ENCODE peak calls at places on chromosomes 2 and 18, in four cellular contexts. D, K, V and Q are unnamed samples.

GRCh38 chr2:71538656-71539265 is 85.4 kb downstream of the DYSF start:
- DNase-seq in V (peak; percentile 43), K (no peak), D (peak; percentile 14), Q (no peak)

GRCh38 chr2:221049950-221050349 is 522.2 kb downstream of the EPHA4 start:
- DNase-seq in V (no peak), D (no peak), K (no peak), Q (no peak)

GRCh38 chr2:164054651-164055050 is 318.8 kb upstream of the FIGN start:
- DNase-seq in D (no peak), K (no peak), V (no peak), Q (no peak)

GRCh38 chr2:178865999-178866398 is 58.8 kb upstream of the TTN start:
- DNase-seq in V (no peak), K (no peak), D (no peak), Q (no peak)

GRCh38 chr2:45291283-45291682 is 282.0 kb upstream of the SIX2 start:
- DNase-seq in D (no peak), V (no peak), K (peak; percentile 51), Q (no peak)

GRCh38 chr2:24304621-24305020 is 55.7 kb downstream of the ITSN2 start:
- DNase-seq in V (no peak), D (no peak), K (peak; percentile 54), Q (no peak)

GRCh38 chr2:217158906-217159305 is 299.0 kb upstream of the TNP1 start:
- DNase-seq in D (no peak), K (no peak), V (no peak), Q (no peak)

GRCh38 chr18:63936156-63936931 is 12.8 kb upstream of the HMSD start:
- DNase-seq in K (peak; percentile 45), D (peak; percentile 75), V (peak; percentile 92), Q (peak; percentile 81)

GRCh38 chr18:23779696-23780303 is 90.5 kb downstream of the LAMA3 start:
- DNase-seq in D (no peak), K (peak; percentile 28), V (no peak), Q (no peak)

GRCh38 chr2:162839419-162839818 is 852 bp upstream of the KCNH7 start:
- DNase-seq in K (no peak), D (no peak), V (no peak), Q (no peak)

GRCh38 chr2:25548587-25548986 is 124.8 kb downstream of the DTNB start:
- DNase-seq in D (no peak), V (no peak), K (no peak), Q (no peak)

GRCh38 chr2:45248214-45248613 is 239.0 kb upstream of the SIX2 start:
- DNase-seq in V (no peak), K (peak; percentile 76), D (no peak), Q (no peak)

GRCh38 chr18:37554399-37554787 is 11.2 kb downstream of the CELF4 start:
- DNase-seq in K (no peak), V (no peak), D (no peak), Q (no peak)

GRCh38 chr2:47267389-47268086 is 112.4 kb upstream of the STPG4 start:
- DNase-seq in V (no peak), K (no peak), D (no peak), Q (no peak)

GRCh38 chr2:44957656-44958327 is 16.3 kb downstream of the SIX3 start:
- DNase-seq in V (no peak), D (no peak), K (no peak), Q (no peak)

GRCh38 chr18:55319517-55319905 is 268.5 kb downstream of the TCF4 start:
- DNase-seq in D (no peak), V (no peak), K (peak; percentile 62), Q (no peak)

GRCh38 chr18:47343291-47343690 is 91.8 kb upstream of the SKOR2 start:
- DNase-seq in K (no peak), D (no peak), V (no peak), Q (no peak)

DNA sequence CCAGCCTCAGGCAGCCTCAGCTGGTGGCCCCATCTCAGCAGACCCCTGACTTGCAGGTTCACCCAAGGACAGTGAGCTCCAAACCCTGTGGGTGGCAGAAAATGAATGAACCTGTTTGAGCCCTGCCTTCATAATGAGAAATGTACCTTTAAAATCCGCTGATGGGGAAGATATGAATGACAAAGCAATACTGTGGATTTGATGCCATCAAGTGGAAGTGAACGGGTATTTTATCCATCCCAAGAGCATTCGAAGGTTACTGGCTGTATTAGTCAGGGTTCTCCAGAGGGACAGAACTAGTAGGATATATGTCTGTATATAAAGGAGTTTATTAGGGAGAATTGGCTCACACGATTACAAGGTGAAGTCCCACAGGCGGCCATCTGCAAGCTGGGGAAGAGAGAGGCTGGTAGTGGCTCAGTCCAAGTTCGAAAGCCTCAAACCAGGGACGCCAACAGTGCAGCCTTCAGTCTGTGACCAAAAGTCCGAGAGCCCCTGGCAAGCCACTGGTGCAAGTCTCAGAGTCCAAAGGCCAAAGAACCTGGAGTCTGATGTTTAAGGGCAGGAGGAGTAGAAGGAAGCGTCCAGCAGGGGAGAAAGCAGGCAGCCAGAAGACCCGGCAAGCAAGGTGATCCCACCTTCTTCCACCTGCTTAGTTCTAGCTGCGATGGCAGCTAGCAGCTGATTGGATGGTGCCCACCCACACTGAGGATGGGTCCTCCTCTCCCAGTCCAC is 32.1 kb downstream of the TOGARAM2 start:
- DNase-seq in D (no peak), K (peak; percentile 15), V (no peak), Q (no peak)
- TF ChIP-seq POLR2A in D (no peak), K (no peak), V (no peak), Q (no peak)

GRCh38 chr2:66283776-66284175 is 151.1 kb upstream of the MEIS1 start:
- DNase-seq in D (no peak), V (no peak), K (no peak), Q (no peak)
- H3K27ac ChIP-seq in D (no peak overlapping the region), V (no peak overlapping the region), K (no peak overlapping the region), Q (no peak overlapping the region)

GRCh38 chr2:189674374-189675112 is at the start of gene ANKAR:
- DNase-seq in D (peak; percentile 76), V (peak; percentile 95), K (peak; percentile 90), Q (peak; percentile 79)
- TF ChIP-seq POLR2A in D (no peak), V (peak; percentile 69), K (peak; percentile 74), Q (peak; percentile 66)

DNA sequence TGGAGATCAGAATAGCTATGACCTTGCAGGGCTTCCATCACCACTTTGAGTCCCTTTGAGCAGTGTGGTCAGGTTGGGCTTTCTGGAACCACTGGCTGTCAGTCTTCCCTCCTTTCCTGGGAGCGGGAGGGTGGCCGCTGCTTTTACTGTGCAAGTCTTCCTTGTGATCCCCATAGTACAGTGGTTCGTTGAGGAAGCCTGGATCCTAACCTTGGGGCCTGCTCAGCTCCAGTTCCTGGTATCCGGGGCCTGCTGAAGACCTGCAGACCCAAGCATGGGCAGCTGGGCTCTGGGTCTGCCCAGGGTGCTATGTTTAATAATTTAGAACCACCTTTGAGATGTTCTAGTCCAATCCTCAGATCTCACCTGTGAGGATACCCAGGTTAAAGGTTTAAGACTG is 104.2 kb downstream of the CLIP4 start:
- DNase-seq in D (peak; percentile 7), K (no peak), V (no peak), Q (no peak)
- H3K27ac ChIP-seq in D (no peak overlapping the region), K (no peak overlapping the region), V (no peak overlapping the region), Q (no peak overlapping the region)

GRCh38 chr2:20745924-20746555 is 76.9 kb downstream of the LDAH start:
- DNase-seq in D (no peak), V (no peak), K (no peak), Q (no peak)
- TF ChIP-seq POLR2A in D (no peak), V (no peak), K (no peak), Q (no peak)

GRCh38 chr2:237464757-237465391 is 22.2 kb upstream of the MLPH start:
- DNase-seq in K (peak; percentile 37), V (no peak), D (no peak), Q (no peak)
- H3K27ac ChIP-seq in K (peak overlapping the region; percentile 65), V (no peak overlapping the region), D (no peak overlapping the region), Q (no peak overlapping the region)

GRCh38 chr2:240432820-240433801 is 2.4 kb upstream of the GPC1 start:
- DNase-seq in K (no peak), V (peak; percentile 42), D (peak; percentile 46), Q (no peak)

GRCh38 chr2:240435955-240436625 is 627 bp downstream of the GPC1 start:
- DNase-seq in V (no peak), D (no peak), K (peak; percentile 7), Q (no peak)

GRCh38 chr2:240433973-240434727 is 1.3 kb upstream of the GPC1 start:
- DNase-seq in K (peak; percentile 98), D (peak; percentile 52), V (no peak), Q (no peak)

GRCh38 chr2:240435457-240435954 is at the start of gene GPC1:
- DNase-seq in K (peak; percentile 76), D (no peak), V (peak; percentile 77), Q (peak; percentile 39)

GRCh38 chr2:240434728-240435456 is 571 bp upstream of the GPC1 start:
- DNase-seq in D (peak; percentile 89), V (peak; percentile 95), K (peak; percentile 88), Q (peak; percentile 89)
- TF ChIP-seq POLR2A in D (no peak), V (no peak), K (no peak), Q (no peak)